ENCODE peak calls at places on chromosomes 16 and 17, in eight cellular contexts. E is stimulated activated CD4-positive, alpha-beta T cell treated with anti-CD3 and anti-CD28 coated beads, Interleukin-1b, Interleukin-23, amount 100 ng/mL, for 24 hours; C is activated T-helper 1 cell treated with anti-CD3 and anti-CD28 coated beads, Interleukin-12 subunit alpha, Interleukin-12 subunit beta, Interleukin-2, Interleukin-4 antibody, amounts not matched to agents 30 ng/mL and 10 ng/mL and 1 ng/mL, durations not matched to agents 14 hours and 24 hours and 36 hours; F is neural crest cell; V is T-helper 17 cell; A is stimulated activated naive CD4-positive, alpha-beta T cell; S is IMR-90; H is B cell. T is an unnamed sample.

GRCh38 chr17:36546418-36547093 is 1.8 kb downstream of the GGNBP2 start:
- DNase-seq in H (no peak), C (no peak), A (no peak), V (no peak), S (no peak), E (no peak), F (no peak), T (no peak)

GRCh38 chr17:57986841-57987581 is 1.0 kb downstream of the VEZF1 start:
- DNase-seq in C (peak), F (peak), E (no peak), V (peak), S (peak), H (no peak), A (no peak), T (peak)

GRCh38 chr17:76909971-76910760 is 42.0 kb downstream of the MGAT5B start:
- DNase-seq in E (no peak), C (peak), A (peak), H (no peak), S (peak), F (peak), V (no peak), T (peak)

GRCh38 chr17:50062323-50063243 is 6.7 kb downstream of the ITGA3 start:
- DNase-seq in A (no peak), E (no peak), C (no peak), H (no peak), F (no peak), V (no peak), S (peak), T (no peak)

GRCh38 chr16:76854234-76854633 is 336.8 kb upstream of the MON1B start:
- DNase-seq in S (no peak), V (no peak), E (no peak), F (no peak), C (no peak), H (no peak), A (no peak), T (no peak)

GRCh38 chr16:25135239-25135878 is 23.8 kb downstream of the LCMT1 start:
- DNase-seq in E (no peak), F (no peak), A (no peak), H (no peak), C (no peak), V (no peak), S (peak), T (no peak)

GRCh38 chr17:76643553-76644148 is at the start of gene ST6GALNAC1:
- DNase-seq in E (no peak), H (no peak), F (no peak), A (peak), C (peak), V (no peak), S (no peak), T (no peak)

GRCh38 chr16:27286446-27286845 is 17.9 kb upstream of the NSMCE1 start:
- DNase-seq in H (no peak), C (no peak), F (no peak), E (no peak), A (no peak), V (no peak), S (peak), T (no peak)

GRCh38 chr17:77602062-77602746 is 356.3 kb upstream of the TNRC6C start:
- DNase-seq in E (no peak), F (no peak), C (no peak), S (peak), V (no peak), A (no peak), H (no peak), T (no peak)

GRCh38 chr17:31900877-31901276 is 631 bp downstream of the UTP6 start:
- DNase-seq in A (no peak), F (no peak), C (no peak), V (no peak), E (no peak), S (peak), H (no peak), T (no peak)

GRCh38 chr17:63370696-63371095 is 75.4 kb downstream of the CYB561 start:
- DNase-seq in A (no peak), E (no peak), H (no peak), F (no peak), C (no peak), S (no peak), V (no peak), T (no peak)

GRCh38 chr17:76356803-76357456 is 3.2 kb upstream of the PRPSAP1 start:
- DNase-seq in C (no peak), A (no peak), V (no peak), F (no peak), H (no peak), E (no peak), S (no peak), T (no peak)

GRCh38 chr16:81005644-81006471 is 827 bp downstream of the CMC2 start:
- DNase-seq in H (no peak), F (no peak), S (peak), C (no peak), V (no peak), A (no peak), E (no peak), T (no peak)

GRCh38 chr16:25009822-25010221 is 5.3 kb downstream of the ARHGAP17 start:
- DNase-seq in E (no peak), F (no peak), A (no peak), C (no peak), V (no peak), H (no peak), S (peak), T (no peak)

GRCh38 chr17:68771867-68772515 is 170.8 kb upstream of the FAM20A start:
- DNase-seq in S (peak), H (peak), E (no peak), A (no peak), C (no peak), F (no peak), V (no peak), T (no peak)

GRCh38 chr17:74130841-74131240 is 72.6 kb upstream of the RPL38 start:
- DNase-seq in S (no peak), F (no peak), A (no peak), E (no peak), C (no peak), H (no peak), V (no peak), T (no peak)

GRCh38 chr17:16906670-16907069 is 65.2 kb downstream of the TNFRSF13B start:
- DNase-seq in H (no peak), V (no peak), A (no peak), C (no peak), E (no peak), F (no peak), S (peak), T (no peak)

GRCh38 chr17:50618941-50619340 is 15.7 kb upstream of the ABCC3 start:
- DNase-seq in E (no peak), C (no peak), H (no peak), A (no peak), S (no peak), F (no peak), V (no peak), T (no peak)

GRCh38 chr17:47324224-47325020 is 667 bp downstream of the EFCAB13 start:
- DNase-seq in S (peak), C (peak), V (peak), H (peak), E (no peak), F (no peak), A (peak), T (peak)

GRCh38 chr16:27829975-27830374 is 233.5 kb downstream of the GSG1L start:
- DNase-seq in A (no peak), S (no peak), V (no peak), C (no peak), E (no peak), H (no peak), F (no peak), T (no peak)

GRCh38 chr17:18261146-18261515 is 669 bp downstream of the MIEF2 start:
- DNase-seq in V (no peak), F (no peak), H (no peak), S (peak), C (no peak), A (no peak), E (no peak), T (no peak)

GRCh38 chr17:49691677-49692191 is 13.8 kb upstream of the SPOP start:
- DNase-seq in A (no peak), V (no peak), H (no peak), E (no peak), S (no peak), C (no peak), F (no peak), T (no peak)

GRCh38 chr17:45016823-45017222 is 34.6 kb downstream of the DCAKD start:
- DNase-seq in C (no peak), S (no peak), F (no peak), H (no peak), E (no peak), A (no peak), V (no peak), T (no peak)

GRCh38 chr17:64387145-64387473 is 3.6 kb downstream of the PECAM1 start:
- DNase-seq in H (no peak), E (no peak), C (no peak), V (no peak), A (no peak), F (no peak), S (no peak), T (no peak)

T was measured in T-helper 9 cell.